ENCODE peak calls at places on chromosomes 1 and 21, in ten cellular contexts. Z, C, F, Y, W, P, B, G, K and V are unnamed samples.
A peak's percentile ranks its signal among the peaks of the same experiment; 100 is the strongest.

GRCh38 chr21:34020005-34020847 is 53.2 kb upstream of the MRPS6 start:
- DNase-seq in Z (no peak), C (no peak), F (no peak), Y (no peak), W (no peak), P (no peak), B (no peak), G (no peak), K (no peak), V (no peak)

GRCh38 chr1:186212574-186213224 is 162.4 kb downstream of the TPR start:
- DNase-seq in Z (no peak), C (peak; percentile 73), F (peak; percentile 64), Y (peak; percentile 93), W (peak; percentile 49), P (no peak), B (no peak), G (peak; percentile 69), K (peak; percentile 91), V (peak; percentile 32)

GRCh38 chr21:44737706-44738354 is 26.5 kb upstream of the TSPEAR start:
- DNase-seq in Z (no peak), C (peak; percentile 24), F (no peak), Y (peak; percentile 31), W (no peak), P (no peak), B (no peak), G (no peak), K (no peak), V (no peak)

GRCh38 chr1:227767401-227768396 is 32.5 kb downstream of the SNAP47 start:
- DNase-seq in Z (no peak), C (no peak), F (no peak), Y (no peak), W (no peak), P (no peak), B (no peak), G (no peak), K (no peak), V (no peak)

GRCh38 chr1:234870020-234870378 is 258.6 kb downstream of the TOMM20 start:
- DNase-seq in Z (no peak), C (peak; percentile 30), F (no peak), Y (no peak), W (no peak), P (no peak), B (no peak), G (no peak), K (no peak), V (no peak)

GRCh38 chr1:46202975-46203737 is at the start of gene LURAP1:
- DNase-seq in Z (no peak), C (no peak), F (no peak), Y (peak; percentile 88), W (peak; percentile 26), P (peak; percentile 24), B (no peak), G (peak; percentile 33), K (peak; percentile 38), V (no peak)

GRCh38 chr1:243642936-243643335 is 207.1 kb downstream of the AKT3 start:
- DNase-seq in Z (no peak), C (no peak), F (no peak), Y (peak; percentile 33), W (no peak), P (no peak), B (no peak), G (peak; percentile 42), K (peak; percentile 11), V (no peak)

GRCh38 chr1:223402790-223403142 is 9.6 kb downstream of the CCDC185 start:
- DNase-seq in Z (no peak), C (no peak), F (no peak), Y (no peak), W (no peak), P (no peak), B (no peak), G (no peak), K (no peak), V (no peak)

GRCh38 chr1:209326876-209327275 is 256.6 kb upstream of the CAMK1G start:
- DNase-seq in Z (no peak), C (no peak), F (no peak), Y (no peak), W (no peak), P (no peak), B (no peak), G (no peak), K (no peak), V (no peak)

GRCh38 chr1:43255438-43256210 is 14.2 kb upstream of the TMEM125 start:
- DNase-seq in Z (no peak), C (no peak), F (no peak), Y (no peak), W (no peak), P (no peak), B (peak; percentile 78), G (no peak), K (no peak), V (no peak)

GRCh38 chr21:36165356-36165755 is 8.7 kb downstream of the DOP1B start:
- DNase-seq in Z (no peak), C (no peak), F (no peak), Y (no peak), W (no peak), P (no peak), B (no peak), G (no peak), K (no peak), V (no peak)

GRCh38 chr1:110321846-110322245 is 17.3 kb upstream of the RBM15 start:
- DNase-seq in Z (no peak), C (no peak), F (no peak), Y (no peak), W (no peak), P (no peak), B (no peak), G (no peak), K (no peak), V (no peak)

GRCh38 chr1:156648951-156649350 is 7.0 kb downstream of the BCAN start:
- DNase-seq in Z (no peak), C (no peak), F (no peak), Y (peak; percentile 23), W (no peak), P (no peak), B (no peak), G (peak; percentile 45), K (no peak), V (no peak)

GRCh38 chr1:51323778-51324177 is 6.6 kb downstream of the TTC39A start:
- DNase-seq in Z (no peak), C (no peak), F (no peak), Y (no peak), W (no peak), P (no peak), B (no peak), G (no peak), K (no peak), V (no peak)

GRCh38 chr1:205504311-205505075 is at the start of gene CDK18:
- DNase-seq in Z (no peak), C (peak; percentile 86), F (peak; percentile 66), Y (peak; percentile 28), W (peak; percentile 42), P (no peak), B (peak; percentile 92), G (peak; percentile 76), K (peak; percentile 80), V (peak; percentile 86)

GRCh38 chr1:23522244-23523013 is 8.6 kb downstream of the E2F2 start:
- DNase-seq in Z (no peak), C (no peak), F (no peak), Y (no peak), W (no peak), P (no peak), B (no peak), G (no peak), K (no peak), V (no peak)

GRCh38 chr21:32558131-32558530 is 27.2 kb downstream of the TCP10L start:
- DNase-seq in Z (no peak), C (no peak), F (no peak), Y (no peak), W (no peak), P (no peak), B (no peak), G (no peak), K (no peak), V (no peak)

GRCh38 chr1:89269277-89269676 is 3.4 kb downstream of the GBP5 start:
- DNase-seq in Z (no peak), C (no peak), F (no peak), Y (no peak), W (no peak), P (no peak), B (no peak), G (no peak), K (no peak), V (no peak)

GRCh38 chr1:214439352-214440119 is 111.9 kb downstream of the PTPN14 start:
- DNase-seq in Z (no peak), C (no peak), F (peak; percentile 71), Y (no peak), W (no peak), P (no peak), B (peak; percentile 64), G (no peak), K (peak; percentile 73), V (peak; percentile 78)

GRCh38 chr1:12228979-12229378 is 851 bp upstream of the VPS13D start:
- DNase-seq in Z (no peak), C (no peak), F (no peak), Y (no peak), W (no peak), P (no peak), B (no peak), G (no peak), K (no peak), V (no peak)

GRCh38 chr1:181101581-181102226 is 13.2 kb downstream of the IER5 start:
- DNase-seq in Z (no peak), C (peak; percentile 87), F (peak; percentile 99), Y (peak; percentile 72), W (no peak), P (no peak), B (no peak), G (peak; percentile 89), K (no peak), V (no peak)

GRCh38 chr1:61268546-61269243 is 186.3 kb downstream of the NFIA start:
- DNase-seq in Z (no peak), C (no peak), F (no peak), Y (no peak), W (no peak), P (no peak), B (no peak), G (no peak), K (no peak), V (no peak)